ENCODE peak calls at places on chromosomes 11 and 22, in four cellular contexts. One of them, this sample, is unnamed.
A peak's percentile ranks its signal among the peaks of the same experiment; 100 is the strongest.

GRCh38 chr11:88480217-88480616 is 142.7 kb upstream of the CTSC start:
- DNase-seq in foreskin keratinocyte: peak; percentile 56
- DNase-seq in IMR-90: peak; percentile 86
- DNase-seq in stomach: no peak
- DNase-seq in this sample: peak; percentile 71

GRCh38 chr11:11703885-11704284 is 82.1 kb upstream of the GALNT18 start:
- DNase-seq in foreskin keratinocyte: no peak
- DNase-seq in IMR-90: no peak
- DNase-seq in stomach: no peak
- DNase-seq in this sample: no peak

GRCh38 chr11:94806436-94806835 is 38.3 kb downstream of the AMOTL1 start:
- DNase-seq in stomach: no peak
- DNase-seq in IMR-90: no peak
- DNase-seq in foreskin keratinocyte: no peak
- DNase-seq in this sample: no peak

GRCh38 chr22:48476599-48476998 is 1351.1 kb downstream of the BRD1 start:
- DNase-seq in IMR-90: no peak
- DNase-seq in foreskin keratinocyte: no peak
- DNase-seq in stomach: no peak
- DNase-seq in this sample: no peak

GRCh38 chr11:33779849-33780528 is 5.7 kb upstream of the FBXO3 start:
- DNase-seq in stomach: no peak
- DNase-seq in foreskin keratinocyte: no peak
- DNase-seq in IMR-90: peak; percentile 83
- DNase-seq in this sample: peak; percentile 8

GRCh38 chr11:10497371-10498021 is 42.4 kb downstream of the AMPD3 start:
- DNase-seq in foreskin keratinocyte: no peak
- DNase-seq in IMR-90: no peak
- DNase-seq in stomach: peak; percentile 7
- DNase-seq in this sample: no peak

GRCh38 chr11:33899383-33900037 is 7.6 kb upstream of the LMO2 start:
- DNase-seq in foreskin keratinocyte: no peak
- DNase-seq in stomach: peak; percentile 50
- DNase-seq in IMR-90: peak; percentile 66
- DNase-seq in this sample: peak; percentile 35

GRCh38 chr11:18064450-18065048 is 18.5 kb upstream of the TPH1 start:
- DNase-seq in IMR-90: no peak
- DNase-seq in foreskin keratinocyte: no peak
- DNase-seq in stomach: no peak
- DNase-seq in this sample: no peak

GRCh38 chr11:114232400-114233070 is 63.7 kb upstream of the NNMT start:
- DNase-seq in stomach: no peak
- DNase-seq in foreskin keratinocyte: no peak
- DNase-seq in IMR-90: no peak
- DNase-seq in this sample: no peak

GRCh38 chr11:10305964-10306918 is 1.4 kb downstream of the ADM start:
- DNase-seq in IMR-90: peak; percentile 32
- DNase-seq in stomach: peak; percentile 34
- DNase-seq in foreskin keratinocyte: no peak
- DNase-seq in this sample: no peak

GRCh38 chr11:29679996-29680395 is 336.8 kb downstream of the KCNA4 start:
- DNase-seq in foreskin keratinocyte: no peak
- DNase-seq in IMR-90: no peak
- DNase-seq in stomach: no peak
- DNase-seq in this sample: no peak

GRCh38 chr22:23110922-23111527 is 30.8 kb downstream of the RSPH14 start:
- DNase-seq in IMR-90: no peak
- DNase-seq in foreskin keratinocyte: no peak
- DNase-seq in stomach: no peak
- DNase-seq in this sample: no peak

GRCh38 chr22:47623056-47623739 is 860.7 kb downstream of the TBC1D22A start:
- DNase-seq in IMR-90: no peak
- DNase-seq in stomach: no peak
- DNase-seq in foreskin keratinocyte: no peak
- DNase-seq in this sample: no peak

GRCh38 chr11:45021692-45022130 is 71.0 kb upstream of the TP53I11 start:
- DNase-seq in foreskin keratinocyte: no peak
- DNase-seq in stomach: no peak
- DNase-seq in IMR-90: peak; percentile 16
- DNase-seq in this sample: peak; percentile 79

GRCh38 chr11:105202844-105203548 is 63.4 kb upstream of the CARD18 start:
- DNase-seq in stomach: no peak
- DNase-seq in foreskin keratinocyte: no peak
- DNase-seq in IMR-90: no peak
- DNase-seq in this sample: no peak

GRCh38 chr11:114595571-114595970 is at the start of gene NXPE4:
- DNase-seq in stomach: no peak
- DNase-seq in IMR-90: no peak
- DNase-seq in foreskin keratinocyte: no peak
- DNase-seq in this sample: no peak

GRCh38 chr11:398826-399225 is 4.8 kb downstream of the PKP3 start:
- DNase-seq in stomach: no peak
- DNase-seq in IMR-90: no peak
- DNase-seq in foreskin keratinocyte: no peak
- DNase-seq in this sample: no peak

GRCh38 chr11:47099213-47099917 is 77.3 kb downstream of the ARFGAP2 start:
- DNase-seq in IMR-90: peak; percentile 47
- DNase-seq in stomach: peak; percentile 37
- DNase-seq in foreskin keratinocyte: no peak
- DNase-seq in this sample: no peak

GRCh38 chr11:79514695-79515094 is 73.9 kb upstream of the TENM4 start:
- DNase-seq in stomach: no peak
- DNase-seq in IMR-90: no peak
- DNase-seq in foreskin keratinocyte: no peak
- DNase-seq in this sample: no peak

GRCh38 chr11:116642902-116643301 is 129.9 kb downstream of the BUD13 start:
- DNase-seq in stomach: no peak
- DNase-seq in foreskin keratinocyte: no peak
- DNase-seq in IMR-90: no peak
- DNase-seq in this sample: no peak

GRCh38 chr11:94144233-94144632 is 15.6 kb downstream of the PANX1 start:
- DNase-seq in foreskin keratinocyte: no peak
- DNase-seq in IMR-90: no peak
- DNase-seq in stomach: no peak
- DNase-seq in this sample: no peak

GRCh38 chr22:32852346-32853251 is 51.1 kb downstream of the TIMP3 start:
- DNase-seq in IMR-90: no peak
- DNase-seq in foreskin keratinocyte: no peak
- DNase-seq in stomach: no peak
- DNase-seq in this sample: no peak

GRCh38 chr22:29503811-29504372 is 23.9 kb downstream of the NEFH start:
- DNase-seq in stomach: no peak
- DNase-seq in IMR-90: peak; percentile 79
- DNase-seq in foreskin keratinocyte: no peak
- DNase-seq in this sample: no peak

GRCh38 chr22:33842006-33842354 is 78.3 kb downstream of the LARGE1 start:
- DNase-seq in IMR-90: no peak
- DNase-seq in stomach: no peak
- DNase-seq in foreskin keratinocyte: no peak
- DNase-seq in this sample: no peak

GRCh38 chr11:88100161-88100560 is 75.1 kb downstream of the RAB38 start:
- DNase-seq in IMR-90: no peak
- DNase-seq in stomach: no peak
- DNase-seq in foreskin keratinocyte: no peak
- DNase-seq in this sample: no peak

GRCh38 chr11:65185166-65185565 is 3.4 kb downstream of the CAPN1 start:
- DNase-seq in foreskin keratinocyte: no peak
- DNase-seq in IMR-90: no peak
- DNase-seq in stomach: no peak
- DNase-seq in this sample: no peak

GRCh38 chr11:72613977-72614376 is 60.2 kb downstream of the PDE2A start:
- DNase-seq in IMR-90: no peak
- DNase-seq in stomach: no peak
- DNase-seq in foreskin keratinocyte: no peak
- DNase-seq in this sample: no peak

GRCh38 chr11:36142439-36142838 is 146.8 kb downstream of the COMMD9 start:
- DNase-seq in foreskin keratinocyte: no peak
- DNase-seq in stomach: no peak
- DNase-seq in IMR-90: no peak
- DNase-seq in this sample: no peak

GRCh38 chr22:42915980-42916765 is 59.1 kb upstream of the ARFGAP3 start:
- DNase-seq in foreskin keratinocyte: no peak
- DNase-seq in stomach: peak; percentile 59
- DNase-seq in IMR-90: no peak
- DNase-seq in this sample: no peak

GRCh38 chr11:131689049-131689925 is 318.9 kb downstream of the NTM start:
- DNase-seq in IMR-90: no peak
- DNase-seq in stomach: no peak
- DNase-seq in foreskin keratinocyte: no peak
- DNase-seq in this sample: no peak

GRCh38 chr11:88886796-88887195 is 179.0 kb downstream of the GRM5 start:
- DNase-seq in stomach: no peak
- DNase-seq in IMR-90: peak; percentile 46
- DNase-seq in foreskin keratinocyte: peak; percentile 1
- DNase-seq in this sample: no peak

GRCh38 chr11:66478823-66479740 is 1.2 kb upstream of the DPP3 start:
- DNase-seq in stomach: peak; percentile 50
- DNase-seq in foreskin keratinocyte: peak; percentile 22
- DNase-seq in IMR-90: peak; percentile 20
- DNase-seq in this sample: no peak

GRCh38 chr22:44569516-44569915 is 71.5 kb upstream of the RTL6 start:
- DNase-seq in stomach: no peak
- DNase-seq in IMR-90: no peak
- DNase-seq in foreskin keratinocyte: no peak
- DNase-seq in this sample: no peak

GRCh38 chr11:44484211-44484610 is 81.3 kb upstream of the CD82 start:
- DNase-seq in IMR-90: peak; percentile 5
- DNase-seq in foreskin keratinocyte: no peak
- DNase-seq in stomach: no peak
- DNase-seq in this sample: no peak

GRCh38 chr11:117230981-117231636 is 764 bp downstream of the PCSK7 start:
- DNase-seq in stomach: no peak
- DNase-seq in IMR-90: no peak
- DNase-seq in foreskin keratinocyte: no peak
- DNase-seq in this sample: no peak

GRCh38 chr11:86386791-86387190 is 12.1 kb downstream of the CCDC81 start:
- DNase-seq in foreskin keratinocyte: no peak
- DNase-seq in stomach: no peak
- DNase-seq in IMR-90: peak; percentile 8
- DNase-seq in this sample: no peak

GRCh38 chr11:64694026-64694755 is 28.8 kb downstream of the NRXN2 start:
- DNase-seq in stomach: no peak
- DNase-seq in IMR-90: no peak
- DNase-seq in foreskin keratinocyte: no peak
- DNase-seq in this sample: no peak

GRCh38 chr11:6655020-6655789 is 404 bp downstream of the DCHS1 start:
- DNase-seq in IMR-90: no peak
- DNase-seq in foreskin keratinocyte: no peak
- DNase-seq in stomach: no peak
- DNase-seq in this sample: no peak

GRCh38 chr11:124762077-124762623 is at the start of gene ESAM:
- DNase-seq in foreskin keratinocyte: no peak
- DNase-seq in stomach: peak; percentile 76
- DNase-seq in IMR-90: no peak
- DNase-seq in this sample: no peak

GRCh38 chr22:20112623-20113511 is 3.0 kb upstream of the RANBP1 start:
- DNase-seq in stomach: no peak
- DNase-seq in IMR-90: no peak
- DNase-seq in foreskin keratinocyte: no peak
- DNase-seq in this sample: no peak

GRCh38 chr22:20110359-20110985 is 5.4 kb upstream of the RANBP1 start:
- DNase-seq in stomach: no peak
- DNase-seq in IMR-90: no peak
- DNase-seq in foreskin keratinocyte: no peak
- DNase-seq in this sample: no peak

GRCh38 chr22:20109411-20110358 is 6.2 kb upstream of the RANBP1 start:
- DNase-seq in stomach: no peak
- DNase-seq in foreskin keratinocyte: no peak
- DNase-seq in IMR-90: no peak
- DNase-seq in this sample: no peak

GRCh38 chr22:20111689-20112622 is 3.9 kb upstream of the RANBP1 start:
- DNase-seq in stomach: no peak
- DNase-seq in IMR-90: no peak
- DNase-seq in foreskin keratinocyte: no peak
- DNase-seq in this sample: no peak

GRCh38 chr22:20111045-20111688 is 4.7 kb upstream of the RANBP1 start:
- DNase-seq in stomach: no peak
- DNase-seq in foreskin keratinocyte: no peak
- DNase-seq in IMR-90: peak; percentile 5
- DNase-seq in this sample: no peak
- TF ChIP-seq CTCF in stomach: peak; percentile 23
- TF ChIP-seq CTCF in foreskin keratinocyte: peak; percentile 51
- TF ChIP-seq CTCF in IMR-90: peak; percentile 40
- TF ChIP-seq CTCF in this sample: peak; percentile 34

GRCh38 chr11:128496684-128497056 is 90.7 kb downstream of the ETS1 start:
- DNase-seq in IMR-90: no peak
- DNase-seq in stomach: no peak
- DNase-seq in foreskin keratinocyte: no peak
- DNase-seq in this sample: no peak

GRCh38 chr11:128496249-128496648 is 91.1 kb downstream of the ETS1 start:
- DNase-seq in IMR-90: no peak
- DNase-seq in stomach: no peak
- DNase-seq in foreskin keratinocyte: no peak
- DNase-seq in this sample: no peak

GRCh38 chr11:128493570-128493965 is 93.8 kb downstream of the ETS1 start:
- DNase-seq in foreskin keratinocyte: no peak
- DNase-seq in stomach: no peak
- DNase-seq in IMR-90: peak; percentile 65
- DNase-seq in this sample: no peak

GRCh38 chr11:128492903-128493569 is 94.3 kb downstream of the ETS1 start:
- DNase-seq in foreskin keratinocyte: no peak
- DNase-seq in stomach: no peak
- DNase-seq in IMR-90: no peak
- DNase-seq in this sample: no peak

GRCh38 chr11:128494418-128495332 is 92.7 kb downstream of the ETS1 start:
- DNase-seq in IMR-90: no peak
- DNase-seq in stomach: no peak
- DNase-seq in foreskin keratinocyte: no peak
- DNase-seq in this sample: no peak
- TF ChIP-seq CTCF in IMR-90: no peak
- TF ChIP-seq CTCF in stomach: no peak
- TF ChIP-seq CTCF in foreskin keratinocyte: no peak
- TF ChIP-seq CTCF in this sample: no peak

GRCh38 chr11:120306519-120307242 is 18.4 kb upstream of the TLCD5 start:
- DNase-seq in IMR-90: peak; percentile 91
- DNase-seq in stomach: peak; percentile 69
- DNase-seq in foreskin keratinocyte: peak; percentile 84
- DNase-seq in this sample: peak; percentile 74
- TF ChIP-seq CTCF in IMR-90: peak; percentile 62
- TF ChIP-seq CTCF in stomach: no peak
- TF ChIP-seq CTCF in foreskin keratinocyte: peak; percentile 85
- TF ChIP-seq CTCF in this sample: peak; percentile 69

GRCh38 chr11:61392991-61393595 is 706 bp downstream of the TMEM216 start:
- DNase-seq in stomach: no peak
- DNase-seq in foreskin keratinocyte: no peak
- DNase-seq in IMR-90: peak; percentile 34
- DNase-seq in this sample: no peak
- TF ChIP-seq CTCF in stomach: no peak
- TF ChIP-seq CTCF in foreskin keratinocyte: peak; percentile 58
- TF ChIP-seq CTCF in IMR-90: peak; percentile 39
- TF ChIP-seq CTCF in this sample: peak; percentile 31